ENCODE peak calls at places on chromosomes 3 and 15, in ten cellular contexts. H, F, A, V, K, N, T, X, L and P are unnamed samples. For H3K4me1, the result is how much of the 10 kb centered on the place peaks cover.

GRCh38 chr3:28860307-28860706 is 420.6 kb upstream of the RBMS3 start:
- DNase-seq in V (no peak), T (no peak), N (peak), L (no peak), K (no peak), X (no peak), H (peak), A (no peak), F (no peak), P (peak)

GRCh38 chr3:79685108-79685507 is 82.7 kb downstream of the ROBO1 start:
- DNase-seq in A (no peak), K (no peak), V (no peak), N (no peak), T (no peak), H (no peak), X (no peak), F (no peak), L (no peak), P (no peak)

GRCh38 chr15:56835598-56836275 is 82.7 kb upstream of the TCF12 start:
- DNase-seq in H (no peak), A (no peak), V (no peak), X (no peak), L (no peak), K (no peak), T (no peak), F (no peak), N (no peak), P (no peak)

GRCh38 chr15:43346305-43346704 is 15.9 kb upstream of the LCMT2 start:
- DNase-seq in H (no peak), V (no peak), K (no peak), L (no peak), T (peak), X (no peak), N (no peak), A (no peak), F (no peak), P (no peak)

GRCh38 chr3:8371085-8371551 is 130.5 kb upstream of the LMCD1 start:
- DNase-seq in N (no peak), H (no peak), A (no peak), T (no peak), X (no peak), V (no peak), K (no peak), L (no peak), F (no peak), P (no peak)

GRCh38 chr3:54240319-54240718 is 118.0 kb downstream of the CACNA2D3 start:
- DNase-seq in A (no peak), K (no peak), V (no peak), L (no peak), N (no peak), T (no peak), X (no peak), H (no peak), F (no peak), P (no peak)

GRCh38 chr15:41862515-41863116 is 24.0 kb downstream of the PLA2G4B start:
- DNase-seq in X (no peak), A (no peak), N (no peak), K (no peak), L (peak), F (no peak), T (no peak), H (no peak), V (no peak), P (peak)

GRCh38 chr15:101135532-101136166 is 116.2 kb downstream of the CHSY1 start:
- DNase-seq in N (no peak), L (no peak), V (no peak), H (no peak), T (no peak), K (no peak), X (no peak), A (no peak), F (no peak), P (no peak)

GRCh38 chr3:127192576-127193232 is at the start of gene PRR23E:
- DNase-seq in T (no peak), H (peak), V (no peak), K (no peak), N (no peak), X (no peak), F (no peak), A (no peak), L (no peak), P (peak)

GRCh38 chr3:141426404-141427034 is 58.2 kb downstream of the ZBTB38 start:
- DNase-seq in F (no peak), T (peak), L (no peak), V (peak), H (peak), X (no peak), K (no peak), N (peak), A (peak), P (peak)

GRCh38 chr3:106720510-106720909 is 656.7 kb upstream of the CCDC54 start:
- DNase-seq in X (no peak), N (no peak), H (no peak), K (no peak), L (no peak), F (no peak), A (no peak), V (no peak), T (no peak), P (no peak)

GRCh38 chr3:52428151-52429005 is 16.5 kb downstream of the SEMA3G start:
- DNase-seq in F (no peak), K (peak), H (peak), X (peak), N (no peak), A (peak), T (peak), L (peak), V (peak), P (peak)

GRCh38 chr15:42688301-42688700 is 48.6 kb downstream of the CDAN1 start:
- DNase-seq in X (no peak), F (no peak), V (no peak), T (no peak), L (no peak), N (no peak), H (no peak), A (no peak), K (no peak), P (no peak)

GRCh38 chr3:195703776-195704175 is 17.0 kb upstream of the MUC20 start:
- DNase-seq in A (no peak), K (no peak), H (no peak), F (no peak), T (no peak), V (no peak), X (no peak), L (no peak), N (no peak), P (no peak)
- H3K4me3 ChIP-seq in A (no peak), K (no peak), H (no peak), F (no peak), T (no peak), V (no peak), X (no peak), L (no peak), N (no peak), P (no peak)

GRCh38 chr3:23961913-23962312 is 16.8 kb downstream of the NR1D2 start:
- DNase-seq in T (no peak), H (no peak), K (no peak), F (no peak), X (no peak), V (no peak), N (no peak), L (no peak), A (no peak), P (no peak)
- H3K4me1 ChIP-seq in T (under half), H (under half), K (under half), F (under half), X (under half), V (under half), N (under half), L (under half), A (under half), P (under half)

DNA sequence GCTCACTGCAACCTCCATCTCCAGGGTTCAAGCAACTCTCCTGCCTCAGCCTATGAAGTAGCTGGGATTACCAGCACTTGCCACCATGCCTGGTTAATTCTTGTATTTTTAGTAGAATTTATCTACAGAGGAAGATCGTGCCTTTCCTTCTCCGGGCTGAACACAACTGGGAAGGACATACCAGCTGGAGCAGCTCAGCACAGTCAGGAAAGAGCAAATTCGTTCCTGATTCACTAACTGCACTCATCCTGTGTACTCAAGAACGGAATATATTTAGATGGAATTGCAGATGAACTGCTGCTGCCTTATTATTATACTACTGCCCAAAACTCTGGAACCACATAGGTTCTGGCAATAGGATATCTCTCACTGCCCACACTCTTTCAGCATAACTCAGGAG is 27.1 kb upstream of the P4HTM start:
- DNase-seq in H (no peak), K (no peak), V (no peak), T (no peak), N (no peak), L (no peak), X (no peak), F (no peak), A (no peak), P (no peak)
- H3K4me3 ChIP-seq in H (no peak), K (no peak), V (no peak), T (no peak), N (no peak), L (no peak), X (no peak), F (no peak), A (no peak), P (no peak)

DNA sequence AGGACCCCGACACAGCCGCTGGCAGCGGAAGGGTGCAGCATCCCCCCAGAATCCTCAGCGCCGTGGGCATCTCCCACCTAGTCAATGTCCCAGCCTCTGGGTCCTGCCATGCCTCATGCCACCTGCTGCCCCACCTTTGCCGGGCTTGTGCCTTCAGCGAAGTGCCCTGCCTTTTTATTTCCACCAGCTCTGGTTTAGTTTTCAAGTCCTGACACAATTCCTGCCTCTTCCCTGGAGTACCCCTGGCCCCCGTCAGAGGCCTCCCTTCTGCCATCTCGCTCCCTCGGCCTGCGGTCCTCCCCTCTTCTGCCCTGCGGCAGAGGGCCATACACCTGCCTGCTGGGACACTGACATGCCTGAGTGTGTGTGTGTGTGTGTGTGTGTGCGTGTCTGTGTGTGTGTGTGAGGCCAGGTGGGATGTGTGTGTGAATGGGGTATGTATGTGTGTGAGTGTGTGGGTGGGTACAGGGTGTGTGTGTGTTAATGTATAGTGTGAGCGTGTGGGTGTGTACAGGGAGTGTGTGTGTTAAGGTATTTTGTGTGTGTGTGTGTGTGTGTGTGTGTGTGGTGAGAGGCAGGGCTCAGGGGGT is 129.9 kb downstream of the SMAD6 start:
- DNase-seq in A (no peak), H (peak), L (no peak), F (no peak), T (no peak), X (no peak), N (no peak), V (no peak), K (no peak), P (no peak)
- H3K4me1 ChIP-seq in A (under half), H (under half), L (under half), F (under half), T (under half), X (under half), N (under half), V (under half), K (under half), P (under half)